ENCODE peak calls at places on chromosomes 6 and 20, in seven cellular contexts. Q is neural crest cell; C is breast epithelium; G is stimulated activated CD8-positive, alpha-beta memory T cell treated with anti-CD3 and anti-CD28 coated beads, Interleukin-7, amount 100 ng/mL, for 1 hour; V is AG10803; W is activated T-cell treated with anti-CD3 and anti-CD28 coated beads for 48 hours; A is 8988T. X is an unnamed sample.

GRCh38 chr6:13139119-13139518 is 189.2 kb downstream of the TBC1D7 start:
- DNase-seq in V (no peak), Q (no peak), A (no peak), W (no peak), G (no peak), C (no peak), X (peak; percentile 37)

GRCh38 chr6:113903666-113904330 is 46.7 kb downstream of the MARCKS start:
- DNase-seq in A (no peak), C (no peak), G (no peak), Q (no peak), V (peak; percentile 53), W (no peak), X (peak; percentile 93)

GRCh38 chr6:28606424-28607391 is 81.0 kb downstream of the GPX5 start:
- DNase-seq in A (peak; percentile 61), V (peak; percentile 49), Q (peak; percentile 62), C (no peak), G (no peak), W (peak; percentile 61), X (peak; percentile 38)

GRCh38 chr6:38218235-38218634 is 398.7 kb downstream of the ZFAND3 start:
- DNase-seq in C (no peak), W (no peak), A (no peak), G (no peak), V (no peak), Q (no peak), X (no peak)

GRCh38 chr20:35279040-35279439 is 1.1 kb upstream of the MMP24OS start:
- DNase-seq in C (no peak), W (no peak), V (no peak), G (no peak), A (no peak), Q (no peak), X (no peak)

GRCh38 chr6:140183881-140184280 is 809.4 kb upstream of the CITED2 start:
- DNase-seq in G (no peak), A (no peak), V (peak; percentile 88), C (no peak), W (no peak), Q (no peak), X (no peak)

GRCh38 chr6:156953125-156953477 is 175.9 kb downstream of the ARID1B start:
- DNase-seq in Q (no peak), V (no peak), C (no peak), A (no peak), W (no peak), G (no peak), X (no peak)

GRCh38 chr20:60695223-60695622 is 556.8 kb upstream of the CDH4 start:
- DNase-seq in G (no peak), W (peak; percentile 31), C (no peak), V (peak; percentile 93), Q (no peak), A (no peak), X (no peak)

GRCh38 chr6:125869427-125869826 is 78.7 kb downstream of the NCOA7 start:
- DNase-seq in Q (no peak), G (no peak), V (no peak), C (no peak), A (no peak), W (no peak), X (no peak)

GRCh38 chr6:84082693-84083265 is 49.2 kb downstream of the MRAP2 start:
- DNase-seq in C (no peak), W (no peak), Q (no peak), V (no peak), G (no peak), A (no peak), X (no peak)

GRCh38 chr6:19380287-19380686 is 456.9 kb upstream of the ID4 start:
- DNase-seq in A (no peak), Q (no peak), W (no peak), C (no peak), V (no peak), G (no peak), X (peak; percentile 0)

GRCh38 chr6:105564503-105564902 is 161.6 kb upstream of the PREP start:
- DNase-seq in C (no peak), A (no peak), V (no peak), Q (no peak), W (no peak), G (no peak), X (no peak)

GRCh38 chr20:50521709-50522674 is 11.8 kb downstream of the PTPN1 start:
- DNase-seq in A (no peak), G (no peak), C (no peak), W (no peak), Q (no peak), V (no peak), X (no peak)

X was measured in lung microvascular endothelial cell.